ENCODE peak calls at places on chromosomes 2 and 18, in five cellular contexts. W, J, Q, E and Z are unnamed samples.
A peak's percentile ranks its signal among the peaks of the same experiment; 100 is the strongest.

GRCh38 chr2:85458611-85459563 is 40.4 kb downstream of the SH2D6 start:
- DNase-seq in W (no peak), Q (no peak), E (no peak), J (no peak), Z (no peak)

GRCh38 chr2:54859997-54860701 is 136.7 kb downstream of the EML6 start:
- DNase-seq in W (no peak), E (no peak), J (no peak), Q (peak; percentile 95), Z (no peak)

GRCh38 chr2:32715981-32716380 is 88.1 kb downstream of the TTC27 start:
- DNase-seq in Q (no peak), J (no peak), W (no peak), E (no peak), Z (no peak)

GRCh38 chr18:53909668-53910067 is 314.8 kb downstream of the MBD2 start:
- DNase-seq in W (no peak), E (peak; percentile 22), J (no peak), Q (peak; percentile 19), Z (no peak)

GRCh38 chr2:23484163-23484740 is 99.3 kb downstream of the KLHL29 start:
- DNase-seq in W (no peak), Q (no peak), J (no peak), E (no peak), Z (no peak)

GRCh38 chr18:3852321-3852720 is 402.3 kb downstream of the TGIF1 start:
- DNase-seq in W (no peak), Q (no peak), J (no peak), E (no peak), Z (no peak)

GRCh38 chr2:12861344-12861942 is 144.7 kb downstream of the TRIB2 start:
- DNase-seq in Q (peak; percentile 46), J (no peak), E (no peak), W (no peak), Z (no peak)

GRCh38 chr2:7014201-7014640 is 97.0 kb downstream of the RNF144A start:
- DNase-seq in J (no peak), Q (no peak), E (no peak), W (peak; percentile 43), Z (no peak)

GRCh38 chr2:176129013-176129796 is at the start of gene HOXD8:
- DNase-seq in W (peak; percentile 74), J (peak; percentile 61), Q (peak; percentile 87), E (no peak), Z (no peak)

GRCh38 chr2:236946871-236947270 is 138.8 kb upstream of the COPS8 start:
- DNase-seq in J (no peak), E (no peak), W (no peak), Q (no peak), Z (no peak)

GRCh38 chr2:202639233-202639632 is 4.5 kb downstream of the FAM117B start:
- DNase-seq in Q (peak; percentile 70), J (no peak), W (no peak), E (no peak), Z (no peak)

GRCh38 chr2:230762317-230762896 is 49.8 kb downstream of the CAB39 start:
- DNase-seq in W (peak; percentile 45), Q (peak; percentile 49), E (no peak), J (no peak), Z (no peak)

GRCh38 chr2:224869601-224870000 is 153.4 kb upstream of the CCDC195 start:
- DNase-seq in Q (peak; percentile 40), E (no peak), J (no peak), W (no peak), Z (no peak)